ENCODE peak calls at places on chromosome 13, in four cellular contexts. G is WTC11, J is A549, O is HepG2. A is an unnamed sample.

GRCh38 chr13:23643828-23644419 is 73.7 kb downstream of the TNFRSF19 start:
- DNase-seq in G (no peak), J (no peak), O (no peak), A (no peak)

GRCh38 chr13:84400711-84401110 is 518.4 kb upstream of the SLITRK1 start:
- DNase-seq in G (no peak), J (no peak), O (no peak), A (no peak)

GRCh38 chr13:93956416-93956815 is 523.1 kb downstream of the DCT start:
- DNase-seq in G (no peak), J (no peak), O (no peak), A (no peak)

GRCh38 chr13:25181597-25181996 is 9.5 kb upstream of the AMER2 start:
- DNase-seq in G (no peak), J (no peak), O (no peak), A (no peak)

GRCh38 chr13:29543230-29544215 is 52.0 kb downstream of the SLC7A1 start:
- DNase-seq in G (no peak), J (no peak), O (peak), A (peak)

GRCh38 chr13:64579331-64579730 is 2650.8 kb downstream of the PCDH9 start:
- DNase-seq in G (no peak), J (no peak), O (no peak), A (no peak)

GRCh38 chr13:38888309-38888708 is 102.3 kb downstream of the STOML3 start:
- DNase-seq in G (no peak), J (no peak), O (no peak), A (no peak)

GRCh38 chr13:32471187-32471922 is 43.4 kb upstream of the N4BP2L1 start:
- DNase-seq in G (no peak), J (no peak), O (no peak), A (peak)

GRCh38 chr13:28161370-28161769 is 23.0 kb downstream of the PAN3 start:
- DNase-seq in G (no peak), J (no peak), O (peak), A (no peak)

GRCh38 chr13:93079294-93079693 is 147.3 kb upstream of the GPC6 start:
- DNase-seq in G (no peak), J (no peak), O (no peak), A (no peak)

GRCh38 chr13:37475151-37475550 is 123.4 kb downstream of the POSTN start:
- DNase-seq in G (no peak), J (no peak), O (no peak), A (no peak)

GRCh38 chr13:110330491-110331001 is 23.5 kb downstream of the COL4A2 start:
- DNase-seq in G (no peak), J (no peak), O (no peak), A (no peak)

GRCh38 chr13:65932013-65932412 is 1298.1 kb downstream of the PCDH9 start:
- DNase-seq in G (no peak), J (no peak), O (no peak), A (no peak)

GRCh38 chr13:97849305-97849704 is 104.2 kb upstream of the IPO5 start:
- DNase-seq in G (no peak), J (peak), O (peak), A (peak)

GRCh38 chr13:39324806-39325311 is 278.1 kb downstream of the LHFPL6 start:
- DNase-seq in G (no peak), J (no peak), O (no peak), A (no peak)

GRCh38 chr13:20825476-20825875 is 51.7 kb upstream of the EEF1AKMT1 start:
- DNase-seq in G (no peak), J (no peak), O (no peak), A (no peak)

GRCh38 chr13:40430234-40430633 is 236.2 kb downstream of the FOXO1 start:
- DNase-seq in G (no peak), J (no peak), O (no peak), A (no peak)

GRCh38 chr13:35618565-35619083 is 142.1 kb upstream of the MAB21L1 start:
- DNase-seq in G (no peak), J (no peak), O (no peak), A (no peak)

GRCh38 chr13:29897102-29897501 is 46.7 kb upstream of the UBL3 start:
- DNase-seq in G (no peak), J (no peak), O (no peak), A (no peak)

GRCh38 chr13:93260591-93260990 is 34.0 kb downstream of the GPC6 start:
- DNase-seq in G (no peak), J (no peak), O (no peak), A (no peak)

GRCh38 chr13:27043013-27043412 is 128.6 kb downstream of the USP12 start:
- DNase-seq in G (no peak), J (peak), O (peak), A (no peak)

GRCh38 chr13:97460004-97460756 is 26.2 kb downstream of the RAP2A start:
- DNase-seq in G (no peak), J (no peak), O (no peak), A (no peak)

GRCh38 chr13:86758116-86758515 is 913.1 kb upstream of the SLITRK5 start:
- DNase-seq in G (no peak), J (no peak), O (no peak), A (no peak)

GRCh38 chr13:37481005-37481857 is 117.3 kb downstream of the POSTN start:
- DNase-seq in G (no peak), J (no peak), O (no peak), A (no peak)

GRCh38 chr13:35979378-35979911 is 151.7 kb downstream of the DCLK1 start:
- DNase-seq in G (no peak), J (no peak), O (no peak), A (no peak)

GRCh38 chr13:112486386-112487126 is 101.4 kb downstream of the TUBGCP3 start:
- DNase-seq in G (no peak), J (no peak), O (no peak), A (no peak)

GRCh38 chr13:39269411-39269810 is 231.2 kb downstream of the NHLRC3 start:
- DNase-seq in G (no peak), J (no peak), O (no peak), A (no peak)

GRCh38 chr13:78024996-78025395 is 106.4 kb upstream of the EDNRB start:
- DNase-seq in G (no peak), J (no peak), O (no peak), A (no peak)

GRCh38 chr13:78020861-78021260 is 102.2 kb upstream of the EDNRB start:
- DNase-seq in G (no peak), J (no peak), O (no peak), A (no peak)

DNA sequence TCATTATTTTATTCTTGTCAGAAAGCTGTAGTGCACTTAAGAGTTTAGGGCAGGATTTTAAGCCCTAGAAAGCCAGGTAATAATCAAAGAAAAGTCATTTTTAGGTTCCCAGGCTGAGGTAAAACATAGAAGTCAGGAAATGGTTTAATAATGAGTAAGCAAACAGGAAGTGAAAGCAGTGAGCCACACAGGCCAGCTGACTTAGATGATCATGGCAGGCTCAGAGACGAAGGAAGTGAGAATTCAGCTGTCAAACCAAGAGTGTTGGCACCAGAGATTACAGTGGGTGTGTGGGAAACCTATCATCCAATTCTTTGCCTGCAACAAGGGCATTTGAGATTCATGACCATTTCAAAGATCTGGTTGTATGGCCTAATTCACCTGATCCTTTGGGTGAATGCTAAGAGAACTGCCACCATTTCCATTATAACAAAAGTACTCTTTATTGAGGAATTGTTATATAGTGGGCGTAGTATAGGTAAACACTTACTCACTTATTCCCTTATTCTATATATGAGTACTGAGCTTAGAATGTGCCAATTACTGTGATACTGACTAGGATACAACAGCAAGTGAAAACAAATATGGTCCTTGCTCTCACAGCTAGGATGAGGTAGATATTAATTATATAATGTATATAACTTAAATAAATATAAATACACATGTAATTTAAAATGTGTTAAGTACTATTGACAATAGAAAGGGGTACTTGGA is 103.7 kb upstream of the EDNRB start:
- DNase-seq in G (no peak), J (no peak), O (no peak), A (no peak)
- TF ChIP-seq HMGXB4 in G (no peak), J (no peak), O (no peak), A (no peak)

GRCh38 chr13:90089051-90089450 is 1258.4 kb upstream of the MIR17HG start:
- DNase-seq in G (no peak), J (no peak), O (no peak), A (no peak)

GRCh38 chr13:90084684-90085290 is 1262.7 kb upstream of the MIR17HG start:
- DNase-seq in G (no peak), J (no peak), O (no peak), A (no peak)
- TF ChIP-seq HMGXB4 in G (no peak), J (no peak), O (no peak), A (no peak)

GRCh38 chr13:31172001-31172400 is 10.3 kb upstream of the HSPH1 start:
- DNase-seq in G (no peak), J (peak), O (no peak), A (no peak)
- TF ChIP-seq HMGXB4 in G (no peak), J (no peak), O (no peak), A (no peak)

DNA sequence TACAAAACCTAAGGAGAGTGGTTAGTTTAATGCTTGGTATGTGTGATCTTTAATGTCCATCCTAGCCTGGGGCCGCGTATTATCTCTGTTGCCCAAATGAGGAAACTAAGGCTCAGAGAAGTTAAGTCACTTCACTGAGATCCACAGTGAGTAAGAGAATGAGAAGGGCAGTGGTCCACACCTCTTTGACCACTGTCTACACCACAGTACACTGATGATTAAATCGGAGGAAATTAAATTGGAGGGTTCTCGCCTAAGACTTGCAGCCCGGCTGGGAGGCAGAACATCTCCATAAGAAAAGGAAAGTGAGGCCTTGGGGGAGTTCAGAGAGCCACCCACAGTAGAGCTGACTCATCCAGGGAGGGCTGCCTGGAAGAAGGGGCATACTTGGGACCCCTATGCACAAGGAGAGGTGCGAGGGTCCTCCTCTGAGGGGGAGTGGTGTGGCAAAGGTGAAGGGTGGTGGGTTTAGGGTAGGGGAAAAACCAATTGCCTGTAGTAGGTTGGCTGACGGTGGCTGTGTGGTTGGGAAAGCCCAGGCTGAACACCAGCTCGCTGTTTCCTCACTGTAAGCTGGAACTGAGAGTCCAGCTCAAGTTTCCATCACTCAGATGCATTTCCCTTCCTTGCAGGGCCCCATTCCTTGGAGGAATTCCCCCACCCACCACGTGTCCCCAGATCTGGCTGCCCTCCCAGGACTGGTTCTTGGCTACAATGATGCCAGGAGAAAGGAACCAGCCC is 15.0 kb upstream of the DHRS12 start:
- DNase-seq in G (no peak), J (no peak), O (no peak), A (no peak)
- TF ChIP-seq HMGXB4 in G (no peak), J (no peak), O (no peak), A (no peak)

GRCh38 chr13:45536224-45536623 is 71.5 kb downstream of the COG3 start:
- DNase-seq in G (no peak), J (no peak), O (no peak), A (no peak)

GRCh38 chr13:45540195-45540594 is 75.3 kb downstream of the ERICH6B start:
- DNase-seq in G (no peak), J (no peak), O (no peak), A (no peak)

GRCh38 chr13:45538382-45538781 is 73.6 kb downstream of the COG3 start:
- DNase-seq in G (no peak), J (no peak), O (no peak), A (no peak)

GRCh38 chr13:45534604-45535003 is 69.9 kb downstream of the COG3 start:
- DNase-seq in G (no peak), J (no peak), O (no peak), A (no peak)

DNA sequence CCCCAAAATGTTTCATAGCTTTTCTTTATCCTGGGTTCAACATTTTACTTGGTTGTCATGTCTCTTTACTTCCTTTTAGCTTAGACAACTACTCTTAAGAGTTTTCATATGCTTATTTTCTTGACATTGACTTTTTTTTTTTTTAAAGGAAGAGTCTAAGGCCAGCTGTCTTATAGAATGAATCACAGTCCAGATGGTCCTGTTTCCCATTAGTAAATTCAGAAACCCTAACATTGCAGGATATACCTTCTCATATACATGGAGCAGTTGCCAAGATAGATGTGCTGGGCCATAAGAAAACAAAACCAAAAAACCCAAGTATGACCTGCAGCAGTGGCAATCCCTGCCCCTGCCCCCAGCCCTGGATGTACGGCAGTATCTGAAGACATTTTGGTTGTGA is 72.8 kb downstream of the COG3 start:
- DNase-seq in G (no peak), J (no peak), O (no peak), A (no peak)
- TF ChIP-seq HMGXB4 in G (no peak), J (no peak), O (no peak), A (no peak)

DNA sequence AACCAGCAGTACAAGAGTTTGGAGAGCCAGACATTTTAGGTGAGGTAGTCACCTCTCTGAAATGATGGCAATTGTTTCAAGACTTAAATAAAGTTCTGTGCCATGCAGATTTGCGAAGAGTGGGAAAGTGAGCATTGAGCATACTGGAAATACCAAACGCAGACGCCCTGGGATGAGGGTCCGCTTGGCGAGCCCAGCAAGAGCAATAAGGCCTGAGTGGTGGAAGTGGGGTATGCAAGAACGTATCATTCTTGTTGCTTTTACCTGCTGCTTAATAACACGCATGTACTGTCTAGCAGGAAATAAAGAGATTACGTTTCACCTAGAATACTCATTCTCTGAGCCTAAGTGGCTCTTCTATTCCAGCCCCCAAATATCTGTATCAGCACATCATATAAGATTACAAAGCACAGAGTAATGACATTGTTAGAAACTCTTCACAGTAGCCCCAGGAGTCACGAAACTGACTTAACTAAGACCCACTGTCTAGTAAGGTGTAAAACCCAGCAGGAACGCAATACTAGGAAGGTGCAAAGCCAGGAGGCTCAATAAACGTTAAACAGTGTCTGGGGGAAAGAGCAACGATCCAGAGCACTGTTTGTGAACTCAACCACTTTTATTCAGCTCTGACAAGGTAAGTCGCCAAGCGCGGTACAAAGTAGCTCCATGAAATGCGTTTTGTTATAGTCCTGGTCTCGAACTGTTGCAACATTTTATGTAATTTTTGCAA is 1.3 kb downstream of the RCBTB2 start:
- DNase-seq in G (no peak), J (no peak), O (peak), A (no peak)
- TF ChIP-seq HMGXB4 in G (no peak), J (no peak), O (no peak), A (no peak)

GRCh38 chr13:101917833-101918755 is 465.6 kb downstream of the ITGBL1 start:
- DNase-seq in G (peak), J (no peak), O (no peak), A (no peak)
- TF ChIP-seq HMGXB4 in G (no peak), J (no peak), O (no peak), A (no peak)

GRCh38 chr13:75485286-75486062 is 3.5 kb upstream of the TBC1D4 start:
- DNase-seq in G (no peak), J (peak), O (peak), A (no peak)
- TF ChIP-seq HMGXB4 in G (no peak), J (no peak), O (no peak), A (no peak)